ENCODE peak calls at places on chromosomes 16 and 17, in nine cellular contexts. G is ascending aorta; J is tibial nerve; F is WERI-Rb-1; L is CD4-positive, alpha-beta memory T cell; A is SJSA1; Y is left lung; B is OCI-LY7; H is colonic mucosa. N is an unnamed sample.

GRCh38 chr17:17565471-17566365 is 25.8 kb downstream of the PEMT start:
- DNase-seq in J (peak; percentile 34), B (peak; percentile 6), H (no peak), G (no peak), Y (no peak), A (no peak), L (no peak), F (no peak), N (no peak)

GRCh38 chr17:1592751-1593629 is 30.4 kb upstream of the PITPNA start:
- DNase-seq in Y (no peak), L (no peak), F (no peak), G (no peak), J (no peak), H (peak; percentile 90), A (no peak), B (peak; percentile 94), N (no peak)

GRCh38 chr17:12922120-12922519 is 95.7 kb downstream of the ELAC2 start:
- DNase-seq in L (no peak), F (no peak), H (no peak), J (no peak), Y (no peak), B (no peak), G (no peak), A (no peak), N (no peak)

GRCh38 chr16:37511-37910 is 15.9 kb downstream of the POLR3K start:
- DNase-seq in L (no peak), A (no peak), F (no peak), J (no peak), B (no peak), Y (no peak), G (no peak), H (no peak), N (no peak)

GRCh38 chr17:71338396-71338795 is 782.4 kb upstream of the SOX9 start:
- DNase-seq in L (no peak), F (no peak), H (peak; percentile 30), J (no peak), B (no peak), Y (no peak), G (no peak), A (no peak), N (no peak)

GRCh38 chr16:89564476-89565255 is 4.2 kb downstream of the RPL13 start:
- DNase-seq in L (no peak), Y (no peak), H (peak; percentile 45), J (no peak), F (no peak), G (no peak), B (peak; percentile 41), A (no peak), N (no peak)

GRCh38 chr17:69723741-69724140 is 309.2 kb downstream of the MAP2K6 start:
- DNase-seq in Y (no peak), G (no peak), F (no peak), B (no peak), H (no peak), J (no peak), L (no peak), A (no peak), N (no peak)

GRCh38 chr16:52561910-52562741 is 15.2 kb upstream of the TOX3 start:
- DNase-seq in J (no peak), B (no peak), G (no peak), H (peak; percentile 79), F (no peak), Y (peak; percentile 41), L (no peak), A (no peak), N (no peak)

GRCh38 chr17:3802461-3803307 is 1.7 kb upstream of the ITGAE start:
- DNase-seq in F (no peak), G (no peak), L (no peak), A (no peak), B (no peak), H (no peak), J (peak; percentile 54), Y (no peak), N (no peak)

GRCh38 chr16:80014241-80014939 is 413.9 kb upstream of the MAF start:
- DNase-seq in L (no peak), J (no peak), Y (no peak), A (no peak), F (no peak), H (no peak), G (no peak), B (no peak), N (no peak)

DNA sequence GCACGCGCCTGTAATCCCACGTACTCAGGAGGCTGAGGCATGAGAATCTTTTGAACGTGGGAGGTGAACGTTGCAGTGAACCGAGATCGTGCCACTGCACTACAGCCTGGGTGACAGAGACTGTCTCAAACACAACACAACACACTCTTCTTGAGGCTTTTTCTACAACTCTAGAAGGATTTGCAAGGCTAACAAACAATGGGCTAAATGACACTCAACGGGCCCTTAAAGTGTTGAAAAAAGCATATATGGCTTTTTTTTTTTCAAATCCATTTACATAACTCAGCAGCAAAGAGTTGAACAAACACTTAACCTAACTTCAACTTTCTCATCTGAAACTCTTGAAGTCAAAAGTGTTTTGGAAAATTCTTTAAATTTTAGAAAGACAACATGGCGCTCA is 22.3 kb downstream of the CDR2 start:
- DNase-seq in B (no peak), L (no peak), Y (no peak), H (no peak), A (no peak), J (no peak), F (no peak), G (no peak), N (no peak)
- H3K36me3 ChIP-seq in B (peaks cover 92% of the 10 kb centered on the region), L (peaks cover 29% of the 10 kb centered on the region), Y (peaks cover 32% of the 10 kb centered on the region), H (peaks cover 19% of the 10 kb centered on the region), A (peaks cover 66% of the 10 kb centered on the region), J (peaks cover 41% of the 10 kb centered on the region), F (peaks cover 56% of the 10 kb centered on the region), G (peaks cover 27% of the 10 kb centered on the region), N (peaks cover 44% of the 10 kb centered on the region)

DNA sequence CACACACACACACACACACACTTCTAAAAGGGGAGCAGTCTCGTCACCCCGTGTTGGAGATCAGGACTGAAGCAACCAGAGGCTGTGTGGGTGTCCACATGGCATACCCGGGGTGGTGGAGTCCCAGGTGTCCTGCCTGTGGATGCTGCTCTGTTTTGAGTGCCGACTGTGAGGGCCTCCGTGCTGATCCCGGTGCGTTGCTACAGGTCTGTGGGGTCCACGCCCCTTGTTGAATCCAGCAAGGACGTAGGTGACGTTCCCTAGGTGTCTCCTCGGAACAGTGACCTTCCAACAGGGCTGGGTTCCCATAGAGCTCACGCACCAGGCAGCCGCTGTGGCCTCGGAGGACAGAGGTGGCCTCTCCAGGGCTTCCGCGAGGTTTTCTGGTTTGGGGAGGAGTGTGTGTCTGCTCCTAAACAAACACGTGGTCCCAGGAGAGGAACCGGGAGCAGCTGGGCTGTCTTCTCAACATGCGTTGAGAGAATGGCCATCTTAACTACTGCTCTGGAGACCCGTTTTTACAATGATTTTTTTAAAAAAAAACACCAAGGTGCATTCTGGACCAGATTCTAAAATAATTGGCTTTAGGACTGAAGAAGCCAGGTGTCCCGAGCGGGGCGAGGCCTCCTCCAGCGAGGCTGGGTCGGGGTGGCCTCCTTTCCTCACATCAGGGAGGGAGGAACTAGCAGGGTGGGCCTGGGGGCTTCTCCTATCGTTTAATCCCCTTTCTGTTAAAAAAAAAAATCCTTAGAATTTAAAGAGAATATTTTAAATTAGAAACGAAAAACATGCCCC is 100.6 kb upstream of the ZNF750 start:
- DNase-seq in L (no peak), B (no peak), H (no peak), A (no peak), F (no peak), J (no peak), Y (peak; percentile 29), G (no peak), N (peak; percentile 4)
- H3K36me3 ChIP-seq in L (peaks cover 61% of the 10 kb centered on the region), B (peaks cover 79% of the 10 kb centered on the region), H (peaks cover 6% of the 10 kb centered on the region), A (peaks cover 79% of the 10 kb centered on the region), F (peaks cover 96% of the 10 kb centered on the region), J (peaks cover 97% of the 10 kb centered on the region), Y (peaks cover 99% of the 10 kb centered on the region), G (peaks cover 59% of the 10 kb centered on the region), N (peaks cover 26% of the 10 kb centered on the region)

DNA sequence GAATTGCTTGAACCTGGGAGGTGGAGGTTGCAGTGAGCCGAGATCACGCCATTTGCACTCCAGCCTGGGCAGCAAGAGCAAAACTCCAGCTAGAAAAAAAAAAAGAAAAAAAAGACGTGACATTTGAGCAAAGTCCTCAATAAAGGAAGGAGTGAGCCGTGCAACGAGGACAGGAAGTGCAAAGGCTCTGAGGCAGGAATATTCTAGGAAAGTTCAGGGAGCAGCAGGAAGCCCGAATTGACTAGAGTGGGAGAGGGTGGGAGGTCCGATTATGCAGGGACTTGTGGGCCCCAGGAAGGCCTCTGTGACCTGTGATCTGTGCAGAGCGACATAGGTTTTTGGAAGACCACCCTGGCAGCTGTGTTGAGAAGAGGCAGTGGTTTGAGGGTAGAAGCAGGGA is 8.6 kb upstream of the LASP1NB start:
- DNase-seq in G (no peak), A (no peak), F (no peak), H (no peak), B (no peak), J (no peak), L (no peak), Y (no peak), N (no peak)
- H3K36me3 ChIP-seq in G (peaks cover 50% of the 10 kb centered on the region), A (peaks cover 91% of the 10 kb centered on the region), F (peaks cover 12% of the 10 kb centered on the region), H (peaks cover 39% of the 10 kb centered on the region), B (peaks cover 66% of the 10 kb centered on the region), J (peaks cover 85% of the 10 kb centered on the region), L (peaks cover 62% of the 10 kb centered on the region), Y (peaks cover 91% of the 10 kb centered on the region), N (peaks cover 3% of the 10 kb centered on the region)

DNA sequence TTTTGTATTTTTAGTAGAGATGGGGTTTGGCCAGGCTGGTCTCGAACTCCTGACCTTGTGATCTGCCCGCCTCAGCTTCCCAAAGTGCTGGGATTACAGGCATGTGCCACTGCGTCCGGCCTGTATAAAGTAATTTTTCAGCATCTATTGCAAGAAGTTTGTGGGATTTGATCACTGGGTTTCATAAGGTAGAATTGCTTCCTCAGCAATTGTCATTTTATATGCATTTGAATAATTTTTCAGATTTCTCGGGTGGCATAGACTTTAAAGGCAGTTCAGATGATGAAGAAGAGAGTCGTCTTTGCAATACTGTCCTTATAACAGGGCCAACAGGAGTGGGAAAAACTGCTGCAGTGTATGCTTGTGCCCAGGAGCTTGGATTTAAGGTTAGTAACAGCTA is 37.0 kb downstream of the TEFM start:
- DNase-seq in H (no peak), L (no peak), J (no peak), F (no peak), G (no peak), Y (no peak), B (no peak), A (no peak), N (no peak)
- H3K36me3 ChIP-seq in H (no peaks in the 10 kb centered on the region), L (no peaks in the 10 kb centered on the region), J (peaks cover 24% of the 10 kb centered on the region), F (peaks cover 83% of the 10 kb centered on the region), G (no peaks in the 10 kb centered on the region), Y (peaks cover 36% of the 10 kb centered on the region), B (peaks cover 99% of the 10 kb centered on the region), A (peaks cover 64% of the 10 kb centered on the region), N (no peaks in the 10 kb centered on the region)

DNA sequence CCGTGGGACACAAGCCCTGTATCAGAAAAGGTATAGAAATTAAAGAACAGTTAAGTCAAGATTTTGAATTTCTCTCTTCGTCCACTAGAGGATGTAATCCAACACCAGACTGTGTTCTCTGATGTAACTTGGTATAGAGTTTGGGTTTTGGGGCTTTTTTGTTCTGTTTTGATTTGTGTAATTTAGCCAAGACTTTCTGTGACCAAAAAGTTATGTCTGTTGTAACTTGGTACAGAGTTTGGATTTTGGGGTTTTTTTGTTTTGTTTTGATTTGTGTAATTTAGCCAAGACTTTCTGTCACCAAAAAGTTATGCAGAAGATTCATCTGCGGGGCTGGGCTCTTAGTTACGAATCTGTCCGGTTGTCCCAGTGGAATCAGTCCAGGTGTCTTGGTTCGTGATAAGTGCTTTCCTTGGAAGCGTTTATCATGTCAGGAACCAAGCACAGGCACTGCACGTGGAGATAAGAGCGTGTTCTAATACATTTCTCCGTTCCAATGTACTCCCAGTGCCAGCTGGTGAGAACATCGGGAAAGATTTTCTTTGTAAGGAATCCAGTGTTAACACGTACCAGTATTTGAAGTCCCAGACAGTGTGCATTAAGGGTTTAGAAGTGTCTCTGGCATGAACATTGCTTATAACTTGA is 44.1 kb upstream of the SEC14L1 start:
- DNase-seq in J (peak; percentile 36), A (no peak), L (peak; percentile 43), G (no peak), H (no peak), F (no peak), B (peak; percentile 72), Y (no peak), N (no peak)
- H3K36me3 ChIP-seq in J (peaks cover 37% of the 10 kb centered on the region), A (peaks cover 74% of the 10 kb centered on the region), L (peaks cover 26% of the 10 kb centered on the region), G (peaks cover 26% of the 10 kb centered on the region), H (no peaks in the 10 kb centered on the region), F (peaks cover 56% of the 10 kb centered on the region), B (peaks cover 95% of the 10 kb centered on the region), Y (peaks cover 47% of the 10 kb centered on the region), N (peaks cover 47% of the 10 kb centered on the region)